ENCODE peak calls at places on chromosome 12, in five cellular contexts. One of them, this sample, is unnamed.

GRCh38 chr12:61991663-61992062 is 268.5 kb upstream of the USP15 start:
- ATAC-seq in heart left ventricle: no peak
- ATAC-seq in Panc1: no peak
- ATAC-seq in activated CD8-positive, alpha-beta T cell treated with anti-CD3 and anti-CD28 coated beads for 36 hours: no peak
- ATAC-seq in Right ventricle myocardium superior: no peak
- ATAC-seq in this sample: no peak

GRCh38 chr12:56300644-56301464 is 724 bp upstream of the CS start:
- ATAC-seq in heart left ventricle: peak
- ATAC-seq in activated CD8-positive, alpha-beta T cell treated with anti-CD3 and anti-CD28 coated beads for 36 hours: no peak
- ATAC-seq in Right ventricle myocardium superior: peak
- ATAC-seq in Panc1: peak
- ATAC-seq in this sample: peak

GRCh38 chr12:13595536-13596450 is 385.6 kb downstream of the GRIN2B start:
- ATAC-seq in Panc1: no peak
- ATAC-seq in Right ventricle myocardium superior: no peak
- ATAC-seq in activated CD8-positive, alpha-beta T cell treated with anti-CD3 and anti-CD28 coated beads for 36 hours: no peak
- ATAC-seq in heart left ventricle: no peak
- ATAC-seq in this sample: no peak

GRCh38 chr12:109544955-109545531 is 28.3 kb downstream of the MMAB start:
- ATAC-seq in Panc1: peak
- ATAC-seq in Right ventricle myocardium superior: peak
- ATAC-seq in activated CD8-positive, alpha-beta T cell treated with anti-CD3 and anti-CD28 coated beads for 36 hours: peak
- ATAC-seq in heart left ventricle: peak
- ATAC-seq in this sample: no peak

GRCh38 chr12:60180298-60180697 is 584.5 kb downstream of the SLC16A7 start:
- ATAC-seq in Right ventricle myocardium superior: no peak
- ATAC-seq in activated CD8-positive, alpha-beta T cell treated with anti-CD3 and anti-CD28 coated beads for 36 hours: no peak
- ATAC-seq in Panc1: no peak
- ATAC-seq in heart left ventricle: no peak
- ATAC-seq in this sample: no peak

GRCh38 chr12:99257672-99258071 is 389.9 kb upstream of the GARIN6 start:
- ATAC-seq in activated CD8-positive, alpha-beta T cell treated with anti-CD3 and anti-CD28 coated beads for 36 hours: no peak
- ATAC-seq in Panc1: no peak
- ATAC-seq in Right ventricle myocardium superior: no peak
- ATAC-seq in heart left ventricle: no peak
- ATAC-seq in this sample: no peak

GRCh38 chr12:53048780-53049401 is 974 bp upstream of the TNS2 start:
- ATAC-seq in heart left ventricle: peak
- ATAC-seq in activated CD8-positive, alpha-beta T cell treated with anti-CD3 and anti-CD28 coated beads for 36 hours: no peak
- ATAC-seq in Right ventricle myocardium superior: peak
- ATAC-seq in Panc1: peak
- ATAC-seq in this sample: no peak

GRCh38 chr12:119338593-119339363 is 4.2 kb downstream of the CCDC60 start:
- ATAC-seq in heart left ventricle: no peak
- ATAC-seq in activated CD8-positive, alpha-beta T cell treated with anti-CD3 and anti-CD28 coated beads for 36 hours: no peak
- ATAC-seq in Panc1: no peak
- ATAC-seq in Right ventricle myocardium superior: no peak
- ATAC-seq in this sample: no peak

GRCh38 chr12:107564946-107565345 is 120.7 kb upstream of the PWP1 start:
- ATAC-seq in heart left ventricle: no peak
- ATAC-seq in Right ventricle myocardium superior: no peak
- ATAC-seq in Panc1: no peak
- ATAC-seq in activated CD8-positive, alpha-beta T cell treated with anti-CD3 and anti-CD28 coated beads for 36 hours: peak
- ATAC-seq in this sample: no peak

GRCh38 chr12:78018146-78018910 is 187.6 kb downstream of the NAV3 start:
- ATAC-seq in activated CD8-positive, alpha-beta T cell treated with anti-CD3 and anti-CD28 coated beads for 36 hours: no peak
- ATAC-seq in Panc1: no peak
- ATAC-seq in heart left ventricle: no peak
- ATAC-seq in Right ventricle myocardium superior: no peak
- ATAC-seq in this sample: peak

GRCh38 chr12:26195250-26195640 is at the start of gene SSPN:
- ATAC-seq in heart left ventricle: peak
- ATAC-seq in Panc1: peak
- ATAC-seq in activated CD8-positive, alpha-beta T cell treated with anti-CD3 and anti-CD28 coated beads for 36 hours: no peak
- ATAC-seq in Right ventricle myocardium superior: peak
- ATAC-seq in this sample: peak

GRCh38 chr12:122013136-122013535 is 8.5 kb upstream of the BCL7A start:
- ATAC-seq in activated CD8-positive, alpha-beta T cell treated with anti-CD3 and anti-CD28 coated beads for 36 hours: peak
- ATAC-seq in Panc1: no peak
- ATAC-seq in Right ventricle myocardium superior: no peak
- ATAC-seq in heart left ventricle: no peak
- ATAC-seq in this sample: no peak

GRCh38 chr12:56110571-56110970 is 5.9 kb upstream of the RPL41 start:
- ATAC-seq in Right ventricle myocardium superior: no peak
- ATAC-seq in activated CD8-positive, alpha-beta T cell treated with anti-CD3 and anti-CD28 coated beads for 36 hours: no peak
- ATAC-seq in heart left ventricle: no peak
- ATAC-seq in Panc1: no peak
- ATAC-seq in this sample: no peak

GRCh38 chr12:55637467-55637866 is 775 bp downstream of the OR10P1 start:
- ATAC-seq in Right ventricle myocardium superior: no peak
- ATAC-seq in Panc1: no peak
- ATAC-seq in heart left ventricle: no peak
- ATAC-seq in activated CD8-positive, alpha-beta T cell treated with anti-CD3 and anti-CD28 coated beads for 36 hours: peak
- ATAC-seq in this sample: no peak

GRCh38 chr12:98838282-98838681 is 193.2 kb downstream of the APAF1 start:
- ATAC-seq in Panc1: peak
- ATAC-seq in activated CD8-positive, alpha-beta T cell treated with anti-CD3 and anti-CD28 coated beads for 36 hours: no peak
- ATAC-seq in Right ventricle myocardium superior: no peak
- ATAC-seq in heart left ventricle: no peak
- ATAC-seq in this sample: no peak

GRCh38 chr12:54428050-54429013 is 9.3 kb upstream of the ITGA5 start:
- ATAC-seq in heart left ventricle: peak
- ATAC-seq in Right ventricle myocardium superior: peak
- ATAC-seq in activated CD8-positive, alpha-beta T cell treated with anti-CD3 and anti-CD28 coated beads for 36 hours: peak
- ATAC-seq in Panc1: no peak
- ATAC-seq in this sample: no peak

GRCh38 chr12:7512528-7512927 is 9.0 kb upstream of the CD163 start:
- ATAC-seq in heart left ventricle: no peak
- ATAC-seq in Panc1: no peak
- ATAC-seq in activated CD8-positive, alpha-beta T cell treated with anti-CD3 and anti-CD28 coated beads for 36 hours: no peak
- ATAC-seq in Right ventricle myocardium superior: peak
- ATAC-seq in this sample: no peak

GRCh38 chr12:50271724-50272247 is 11.5 kb downstream of the LIMA1 start:
- ATAC-seq in activated CD8-positive, alpha-beta T cell treated with anti-CD3 and anti-CD28 coated beads for 36 hours: no peak
- ATAC-seq in Right ventricle myocardium superior: peak
- ATAC-seq in Panc1: no peak
- ATAC-seq in heart left ventricle: no peak
- ATAC-seq in this sample: peak

GRCh38 chr12:31819427-31819826 is 90.6 kb upstream of the AMN1 start:
- ATAC-seq in Panc1: no peak
- ATAC-seq in activated CD8-positive, alpha-beta T cell treated with anti-CD3 and anti-CD28 coated beads for 36 hours: no peak
- ATAC-seq in heart left ventricle: no peak
- ATAC-seq in Right ventricle myocardium superior: no peak
- ATAC-seq in this sample: no peak

GRCh38 chr12:5971194-5971850 is 26.3 kb upstream of the ANO2 start:
- ATAC-seq in activated CD8-positive, alpha-beta T cell treated with anti-CD3 and anti-CD28 coated beads for 36 hours: no peak
- ATAC-seq in Right ventricle myocardium superior: no peak
- ATAC-seq in heart left ventricle: no peak
- ATAC-seq in Panc1: no peak
- ATAC-seq in this sample: no peak

GRCh38 chr12:116927244-116927940 is 16.6 kb downstream of the FBXW8 start:
- ATAC-seq in heart left ventricle: peak
- ATAC-seq in activated CD8-positive, alpha-beta T cell treated with anti-CD3 and anti-CD28 coated beads for 36 hours: no peak
- ATAC-seq in Right ventricle myocardium superior: peak
- ATAC-seq in Panc1: no peak
- ATAC-seq in this sample: no peak

GRCh38 chr12:6644903-6645302 is 2.3 kb downstream of the ACRBP start:
- ATAC-seq in Right ventricle myocardium superior: no peak
- ATAC-seq in heart left ventricle: no peak
- ATAC-seq in Panc1: no peak
- ATAC-seq in activated CD8-positive, alpha-beta T cell treated with anti-CD3 and anti-CD28 coated beads for 36 hours: no peak
- ATAC-seq in this sample: no peak

GRCh38 chr12:115232455-115233156 is 548.6 kb upstream of the TBX3 start:
- ATAC-seq in activated CD8-positive, alpha-beta T cell treated with anti-CD3 and anti-CD28 coated beads for 36 hours: no peak
- ATAC-seq in Right ventricle myocardium superior: no peak
- ATAC-seq in heart left ventricle: no peak
- ATAC-seq in Panc1: no peak
- ATAC-seq in this sample: no peak

GRCh38 chr12:27524839-27525238 is 833 bp downstream of the PPFIBP1 start:
- ATAC-seq in Panc1: no peak
- ATAC-seq in Right ventricle myocardium superior: no peak
- ATAC-seq in activated CD8-positive, alpha-beta T cell treated with anti-CD3 and anti-CD28 coated beads for 36 hours: no peak
- ATAC-seq in heart left ventricle: no peak
- ATAC-seq in this sample: no peak

GRCh38 chr12:73383584-73384229 is 1111.5 kb downstream of the TRHDE start:
- ATAC-seq in Right ventricle myocardium superior: no peak
- ATAC-seq in Panc1: no peak
- ATAC-seq in heart left ventricle: no peak
- ATAC-seq in activated CD8-positive, alpha-beta T cell treated with anti-CD3 and anti-CD28 coated beads for 36 hours: no peak
- ATAC-seq in this sample: no peak

GRCh38 chr12:28460420-28461130 is 270.3 kb downstream of the CCDC91 start:
- ATAC-seq in heart left ventricle: no peak
- ATAC-seq in Panc1: no peak
- ATAC-seq in Right ventricle myocardium superior: no peak
- ATAC-seq in activated CD8-positive, alpha-beta T cell treated with anti-CD3 and anti-CD28 coated beads for 36 hours: no peak
- ATAC-seq in this sample: no peak

GRCh38 chr12:13957576-13957975 is 23.8 kb downstream of the GRIN2B start:
- ATAC-seq in Right ventricle myocardium superior: no peak
- ATAC-seq in Panc1: no peak
- ATAC-seq in activated CD8-positive, alpha-beta T cell treated with anti-CD3 and anti-CD28 coated beads for 36 hours: no peak
- ATAC-seq in heart left ventricle: no peak
- ATAC-seq in this sample: no peak

GRCh38 chr12:58592817-58593216 is 327.5 kb downstream of the LRIG3 start:
- ATAC-seq in heart left ventricle: no peak
- ATAC-seq in activated CD8-positive, alpha-beta T cell treated with anti-CD3 and anti-CD28 coated beads for 36 hours: no peak
- ATAC-seq in Right ventricle myocardium superior: no peak
- ATAC-seq in Panc1: no peak
- ATAC-seq in this sample: peak

GRCh38 chr12:40697566-40698257 is 5.5 kb downstream of the CNTN1 start:
- ATAC-seq in Right ventricle myocardium superior: no peak
- ATAC-seq in Panc1: no peak
- ATAC-seq in activated CD8-positive, alpha-beta T cell treated with anti-CD3 and anti-CD28 coated beads for 36 hours: no peak
- ATAC-seq in heart left ventricle: no peak
- ATAC-seq in this sample: peak

GRCh38 chr12:46131729-46132128 is 137.1 kb downstream of the SLC38A1 start:
- ATAC-seq in Right ventricle myocardium superior: peak
- ATAC-seq in activated CD8-positive, alpha-beta T cell treated with anti-CD3 and anti-CD28 coated beads for 36 hours: no peak
- ATAC-seq in heart left ventricle: no peak
- ATAC-seq in Panc1: peak
- ATAC-seq in this sample: no peak

GRCh38 chr12:132142679-132143327 is 1.3 kb downstream of the DDX51 start:
- ATAC-seq in Right ventricle myocardium superior: no peak
- ATAC-seq in activated CD8-positive, alpha-beta T cell treated with anti-CD3 and anti-CD28 coated beads for 36 hours: no peak
- ATAC-seq in Panc1: no peak
- ATAC-seq in heart left ventricle: no peak
- ATAC-seq in this sample: no peak

GRCh38 chr12:122406701-122407154 is 15.7 kb downstream of the CLIP1 start:
- ATAC-seq in Right ventricle myocardium superior: no peak
- ATAC-seq in heart left ventricle: no peak
- ATAC-seq in activated CD8-positive, alpha-beta T cell treated with anti-CD3 and anti-CD28 coated beads for 36 hours: no peak
- ATAC-seq in Panc1: no peak
- ATAC-seq in this sample: peak

GRCh38 chr12:71639341-71639760 is 24.3 kb downstream of the ZFC3H1 start:
- ATAC-seq in heart left ventricle: peak
- ATAC-seq in Panc1: peak
- ATAC-seq in activated CD8-positive, alpha-beta T cell treated with anti-CD3 and anti-CD28 coated beads for 36 hours: peak
- ATAC-seq in Right ventricle myocardium superior: peak
- ATAC-seq in this sample: no peak

GRCh38 chr12:14279845-14280244 is 85.6 kb upstream of the ATF7IP start:
- ATAC-seq in heart left ventricle: no peak
- ATAC-seq in Panc1: no peak
- ATAC-seq in activated CD8-positive, alpha-beta T cell treated with anti-CD3 and anti-CD28 coated beads for 36 hours: peak
- ATAC-seq in Right ventricle myocardium superior: no peak
- ATAC-seq in this sample: no peak

GRCh38 chr12:120490833-120491512 is 4.9 kb upstream of the DYNLL1 start:
- ATAC-seq in activated CD8-positive, alpha-beta T cell treated with anti-CD3 and anti-CD28 coated beads for 36 hours: no peak
- ATAC-seq in Panc1: no peak
- ATAC-seq in heart left ventricle: no peak
- ATAC-seq in Right ventricle myocardium superior: no peak
- ATAC-seq in this sample: no peak

GRCh38 chr12:52789637-52790426 is 6.1 kb downstream of the KRT3 start:
- ATAC-seq in activated CD8-positive, alpha-beta T cell treated with anti-CD3 and anti-CD28 coated beads for 36 hours: no peak
- ATAC-seq in Panc1: peak
- ATAC-seq in Right ventricle myocardium superior: no peak
- ATAC-seq in heart left ventricle: no peak
- ATAC-seq in this sample: no peak

GRCh38 chr12:64946132-64946829 is 121.8 kb downstream of the TBC1D30 start:
- ATAC-seq in Panc1: peak
- ATAC-seq in Right ventricle myocardium superior: peak
- ATAC-seq in activated CD8-positive, alpha-beta T cell treated with anti-CD3 and anti-CD28 coated beads for 36 hours: no peak
- ATAC-seq in heart left ventricle: peak
- ATAC-seq in this sample: peak

GRCh38 chr12:65162609-65163008 is 6.8 kb upstream of the LEMD3 start:
- ATAC-seq in Right ventricle myocardium superior: no peak
- ATAC-seq in activated CD8-positive, alpha-beta T cell treated with anti-CD3 and anti-CD28 coated beads for 36 hours: peak
- ATAC-seq in Panc1: no peak
- ATAC-seq in heart left ventricle: no peak
- ATAC-seq in this sample: no peak